ENCODE peak calls at places on chromosome 9, in ten cellular contexts. T is CD8-positive, alpha-beta T cell; Q is neuronal stem cell; G is SJSA1; E is GM12878; O is heart left ventricle; S is HCT116; X is CD8-positive, alpha-beta memory T cell; P is uterus; D is hepatocyte. C is an unnamed sample.

GRCh38 chr9:133238851-133239532 is 29.9 kb upstream of the OBP2B start:
- DNase-seq in T (peak; percentile 58), Q (peak; percentile 54), G (no peak), E (no peak), O (peak; percentile 66), S (peak; percentile 88), X (peak; percentile 42), P (peak; percentile 43), D (peak; percentile 89), C (peak; percentile 35)

GRCh38 chr9:116165912-116166311 is 12.3 kb downstream of the PAPPA start:
- DNase-seq in T (no peak), Q (no peak), G (no peak), E (no peak), O (no peak), S (no peak), X (no peak), P (no peak), D (no peak), C (no peak)

GRCh38 chr9:18268381-18268780 is 205.6 kb upstream of the ADAMTSL1 start:
- DNase-seq in T (no peak), Q (peak; percentile 51), G (no peak), E (no peak), O (no peak), S (peak; percentile 18), X (no peak), P (no peak), D (no peak), C (no peak)

GRCh38 chr9:84371737-84372136 is 31.2 kb upstream of the SLC28A3 start:
- DNase-seq in T (no peak), Q (no peak), G (no peak), E (no peak), O (peak; percentile 27), S (no peak), X (no peak), P (no peak), D (peak; percentile 54), C (no peak)

GRCh38 chr9:117644133-117644532 is 60.1 kb upstream of the TLR4 start:
- DNase-seq in T (no peak), Q (no peak), G (no peak), E (no peak), O (no peak), S (no peak), X (no peak), P (no peak), D (no peak), C (no peak)

GRCh38 chr9:79611091-79611614 is 39.4 kb downstream of the TLE4 start:
- DNase-seq in T (no peak), Q (peak; percentile 69), G (peak; percentile 70), E (no peak), O (no peak), S (no peak), X (no peak), P (no peak), D (no peak), C (no peak)

GRCh38 chr9:27489087-27489876 is 34.8 kb upstream of the IFNK start:
- DNase-seq in T (no peak), Q (peak; percentile 57), G (no peak), E (peak; percentile 50), O (no peak), S (no peak), X (no peak), P (no peak), D (no peak), C (no peak)

GRCh38 chr9:22244141-22245011 is 202.2 kb upstream of the DMRTA1 start:
- DNase-seq in T (no peak), Q (no peak), G (peak; percentile 57), E (no peak), O (no peak), S (peak; percentile 40), X (no peak), P (no peak), D (peak; percentile 70), C (no peak)

GRCh38 chr9:4904322-4905134 is 80.5 kb upstream of the JAK2 start:
- DNase-seq in T (no peak), Q (no peak), G (no peak), E (no peak), O (no peak), S (no peak), X (no peak), P (no peak), D (no peak), C (no peak)

GRCh38 chr9:115002371-115003120 is 72.2 kb upstream of the TNFSF8 start:
- DNase-seq in T (no peak), Q (no peak), G (no peak), E (no peak), O (no peak), S (no peak), X (no peak), P (no peak), D (no peak), C (no peak)

GRCh38 chr9:69175488-69175872 is 1.4 kb downstream of the TJP2 start:
- DNase-seq in T (no peak), Q (no peak), G (no peak), E (no peak), O (no peak), S (no peak), X (no peak), P (no peak), D (no peak), C (no peak)

GRCh38 chr9:69905291-69905690 is 84.7 kb downstream of the CFAP95 start:
- DNase-seq in T (no peak), Q (no peak), G (no peak), E (no peak), O (no peak), S (no peak), X (no peak), P (no peak), D (no peak), C (no peak)

GRCh38 chr9:87324613-87325194 is 173.0 kb upstream of the DAPK1 start:
- DNase-seq in T (no peak), Q (peak; percentile 61), G (no peak), E (peak; percentile 5), O (no peak), S (peak; percentile 44), X (no peak), P (no peak), D (peak; percentile 72), C (peak; percentile 20)

GRCh38 chr9:115022760-115023434 is 92.5 kb upstream of the TNFSF8 start:
- DNase-seq in T (no peak), Q (no peak), G (peak; percentile 49), E (no peak), O (no peak), S (no peak), X (no peak), P (no peak), D (no peak), C (no peak)

GRCh38 chr9:3856592-3856991 is 330.8 kb upstream of the RFX3 start:
- DNase-seq in T (no peak), Q (no peak), G (no peak), E (no peak), O (no peak), S (no peak), X (no peak), P (no peak), D (no peak), C (no peak)

GRCh38 chr9:93198117-93198838 is 14.3 kb downstream of the WNK2 start:
- DNase-seq in T (no peak), Q (no peak), G (no peak), E (no peak), O (peak; percentile 22), S (no peak), X (no peak), P (no peak), D (no peak), C (no peak)

GRCh38 chr9:3180696-3181048 is 336.8 kb upstream of the PUM3 start:
- DNase-seq in T (no peak), Q (no peak), G (no peak), E (no peak), O (no peak), S (no peak), X (no peak), P (no peak), D (no peak), C (no peak)

DNA sequence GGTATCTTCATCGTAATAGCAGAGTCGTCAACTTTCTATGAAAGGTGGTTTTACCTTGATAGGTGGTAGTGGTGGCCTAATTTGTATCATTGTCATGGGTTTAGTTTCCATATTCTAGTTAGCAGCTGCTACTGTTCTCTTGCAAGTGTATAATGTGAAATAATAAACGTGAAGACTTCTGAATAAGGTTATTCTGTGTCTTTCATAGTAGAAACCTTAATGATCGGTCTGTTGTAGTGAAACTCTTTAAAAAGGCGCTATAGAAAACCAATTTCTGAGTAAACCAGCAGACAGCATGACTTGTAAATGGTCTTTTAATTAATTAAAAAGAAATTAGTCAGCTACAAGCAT is 1.6 kb downstream of the SET start:
- DNase-seq in T (no peak), Q (no peak), G (no peak), E (no peak), O (no peak), S (no peak), X (no peak), P (no peak), D (no peak), C (no peak)
- H3K4me1 ChIP-seq in T (peaks cover 51% of the 10 kb centered on the region), Q (peaks cover 7% of the 10 kb centered on the region), G (peaks cover 30% of the 10 kb centered on the region), E (peaks cover 9% of the 10 kb centered on the region), O (peaks cover 24% of the 10 kb centered on the region), S (peaks cover 19% of the 10 kb centered on the region), X (peaks cover 41% of the 10 kb centered on the region), P (peaks cover 9% of the 10 kb centered on the region), D (peaks cover 30% of the 10 kb centered on the region), C (peaks cover 17% of the 10 kb centered on the region)

DNA sequence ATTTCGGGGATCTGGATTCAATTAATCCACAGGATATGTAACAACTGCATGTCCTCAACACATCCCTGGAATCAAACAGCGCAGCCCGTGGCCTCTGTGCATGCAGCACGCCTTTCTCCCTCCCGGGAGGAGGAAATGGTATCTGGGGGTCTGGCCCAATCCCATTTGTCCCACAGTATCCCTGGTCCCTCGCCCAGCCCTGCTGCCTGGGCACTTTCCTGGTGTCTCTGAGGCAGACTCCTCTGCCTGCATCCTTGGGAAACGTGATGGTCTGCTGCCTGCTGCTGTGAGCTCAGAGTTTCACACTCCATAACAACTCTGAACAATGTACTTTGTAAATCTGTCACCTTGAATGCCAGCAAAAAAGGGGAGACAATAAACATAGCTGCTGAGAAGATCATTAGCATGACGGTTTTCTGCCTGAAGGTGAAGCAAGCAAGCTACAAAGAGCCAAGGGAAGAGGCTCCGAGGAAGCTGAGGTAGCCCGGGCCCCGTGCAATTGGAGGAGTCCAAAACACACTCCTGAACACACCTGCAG is 56.1 kb downstream of the PTCH1 start:
- DNase-seq in T (no peak), Q (no peak), G (peak; percentile 56), E (no peak), O (no peak), S (no peak), X (no peak), P (no peak), D (no peak), C (no peak)
- H3K4me1 ChIP-seq in T (peaks cover 25% of the 10 kb centered on the region), Q (peaks cover 22% of the 10 kb centered on the region), G (peaks cover 96% of the 10 kb centered on the region), E (peaks cover 31% of the 10 kb centered on the region), O (peaks cover 19% of the 10 kb centered on the region), S (no peaks in the 10 kb centered on the region), X (peaks cover 29% of the 10 kb centered on the region), P (no peaks in the 10 kb centered on the region), D (peaks cover 69% of the 10 kb centered on the region), C (no peaks in the 10 kb centered on the region)

GRCh38 chr9:121754655-121755436 is 103.4 kb downstream of the DAB2IP start:
- DNase-seq in T (no peak), Q (no peak), G (no peak), E (no peak), O (no peak), S (no peak), X (no peak), P (no peak), D (no peak), C (no peak)
- H3K4me1 ChIP-seq in T (no peaks in the 10 kb centered on the region), Q (peaks cover 38% of the 10 kb centered on the region), G (no peaks in the 10 kb centered on the region), E (no peaks in the 10 kb centered on the region), O (peaks cover 76% of the 10 kb centered on the region), S (peaks cover 18% of the 10 kb centered on the region), X (no peaks in the 10 kb centered on the region), P (peaks cover 5% of the 10 kb centered on the region), D (peaks cover 7% of the 10 kb centered on the region), C (peaks cover 11% of the 10 kb centered on the region)

GRCh38 chr9:134679616-134680392 is 38.2 kb downstream of the COL5A1 start:
- DNase-seq in T (no peak), Q (no peak), G (no peak), E (no peak), O (no peak), S (no peak), X (no peak), P (no peak), D (no peak), C (no peak)
- H3K4me1 ChIP-seq in T (no peaks in the 10 kb centered on the region), Q (peaks cover 15% of the 10 kb centered on the region), G (peaks cover 19% of the 10 kb centered on the region), E (no peaks in the 10 kb centered on the region), O (peaks cover 31% of the 10 kb centered on the region), S (no peaks in the 10 kb centered on the region), X (no peaks in the 10 kb centered on the region), P (no peaks in the 10 kb centered on the region), D (peaks cover 6% of the 10 kb centered on the region), C (no peaks in the 10 kb centered on the region)

C was measured in Panc1.